ENCODE peak calls at places on chromosomes 7 and 10, in ten cellular contexts. One of them, this sample, is unnamed.

GRCh38 chr10:106513328-106513727 is 651.2 kb downstream of the SORCS1 start:
- DNase-seq in right atrium auricular region: no peak
- DNase-seq in brain microvascular endothelial cell: no peak
- DNase-seq in IMR-90: peak
- DNase-seq in HCT116: no peak
- DNase-seq in heart left ventricle: no peak
- DNase-seq in PC-9: no peak
- DNase-seq in WERI-Rb-1: no peak
- DNase-seq in RWPE1: peak
- DNase-seq in transverse colon: no peak
- DNase-seq in this sample: no peak

GRCh38 chr7:7810380-7810779 is 92.0 kb upstream of the RPA3 start:
- DNase-seq in IMR-90: no peak
- DNase-seq in transverse colon: no peak
- DNase-seq in HCT116: no peak
- DNase-seq in WERI-Rb-1: no peak
- DNase-seq in brain microvascular endothelial cell: no peak
- DNase-seq in heart left ventricle: no peak
- DNase-seq in PC-9: no peak
- DNase-seq in RWPE1: no peak
- DNase-seq in right atrium auricular region: no peak
- DNase-seq in this sample: no peak

GRCh38 chr7:1121476-1121875 is 33.6 kb downstream of the GPER1 start:
- DNase-seq in RWPE1: no peak
- DNase-seq in HCT116: no peak
- DNase-seq in PC-9: no peak
- DNase-seq in brain microvascular endothelial cell: no peak
- DNase-seq in IMR-90: no peak
- DNase-seq in heart left ventricle: no peak
- DNase-seq in WERI-Rb-1: no peak
- DNase-seq in transverse colon: no peak
- DNase-seq in right atrium auricular region: no peak
- DNase-seq in this sample: peak

GRCh38 chr10:101018118-101018599 is 12.8 kb downstream of the PDZD7 start:
- DNase-seq in HCT116: no peak
- DNase-seq in IMR-90: no peak
- DNase-seq in brain microvascular endothelial cell: peak
- DNase-seq in transverse colon: no peak
- DNase-seq in PC-9: no peak
- DNase-seq in heart left ventricle: no peak
- DNase-seq in WERI-Rb-1: no peak
- DNase-seq in right atrium auricular region: no peak
- DNase-seq in RWPE1: no peak
- DNase-seq in this sample: no peak

GRCh38 chr7:42074079-42074478 is 162.9 kb downstream of the GLI3 start:
- DNase-seq in HCT116: no peak
- DNase-seq in right atrium auricular region: no peak
- DNase-seq in transverse colon: no peak
- DNase-seq in RWPE1: no peak
- DNase-seq in PC-9: no peak
- DNase-seq in heart left ventricle: no peak
- DNase-seq in WERI-Rb-1: no peak
- DNase-seq in IMR-90: no peak
- DNase-seq in brain microvascular endothelial cell: no peak
- DNase-seq in this sample: no peak

GRCh38 chr7:2779086-2779485 is 65.0 kb downstream of the GNA12 start:
- DNase-seq in PC-9: no peak
- DNase-seq in heart left ventricle: no peak
- DNase-seq in transverse colon: no peak
- DNase-seq in RWPE1: no peak
- DNase-seq in right atrium auricular region: no peak
- DNase-seq in IMR-90: no peak
- DNase-seq in WERI-Rb-1: no peak
- DNase-seq in brain microvascular endothelial cell: peak
- DNase-seq in HCT116: no peak
- DNase-seq in this sample: no peak

GRCh38 chr7:377069-378040 is 87.4 kb downstream of the FOXL3 start:
- DNase-seq in heart left ventricle: peak
- DNase-seq in brain microvascular endothelial cell: no peak
- DNase-seq in RWPE1: no peak
- DNase-seq in PC-9: no peak
- DNase-seq in WERI-Rb-1: peak
- DNase-seq in IMR-90: no peak
- DNase-seq in HCT116: no peak
- DNase-seq in transverse colon: peak
- DNase-seq in right atrium auricular region: no peak
- DNase-seq in this sample: peak

GRCh38 chr7:143369678-143370651 is 7.5 kb upstream of the FAM131B start:
- DNase-seq in IMR-90: no peak
- DNase-seq in HCT116: no peak
- DNase-seq in transverse colon: peak
- DNase-seq in RWPE1: no peak
- DNase-seq in PC-9: no peak
- DNase-seq in heart left ventricle: no peak
- DNase-seq in right atrium auricular region: no peak
- DNase-seq in brain microvascular endothelial cell: no peak
- DNase-seq in WERI-Rb-1: no peak
- DNase-seq in this sample: no peak

GRCh38 chr10:112389147-112389822 is 15.4 kb downstream of the ACSL5 start:
- DNase-seq in PC-9: no peak
- DNase-seq in RWPE1: peak
- DNase-seq in IMR-90: peak
- DNase-seq in transverse colon: no peak
- DNase-seq in right atrium auricular region: peak
- DNase-seq in brain microvascular endothelial cell: peak
- DNase-seq in heart left ventricle: peak
- DNase-seq in WERI-Rb-1: no peak
- DNase-seq in HCT116: peak
- DNase-seq in this sample: no peak

GRCh38 chr10:17113346-17113745 is 16.3 kb downstream of the CUBN start:
- DNase-seq in right atrium auricular region: no peak
- DNase-seq in WERI-Rb-1: no peak
- DNase-seq in HCT116: no peak
- DNase-seq in heart left ventricle: no peak
- DNase-seq in PC-9: no peak
- DNase-seq in transverse colon: no peak
- DNase-seq in IMR-90: no peak
- DNase-seq in brain microvascular endothelial cell: no peak
- DNase-seq in RWPE1: peak
- DNase-seq in this sample: no peak

GRCh38 chr10:18179901-18180300 is 39.7 kb downstream of the CACNB2 start:
- DNase-seq in heart left ventricle: peak
- DNase-seq in brain microvascular endothelial cell: peak
- DNase-seq in HCT116: no peak
- DNase-seq in right atrium auricular region: no peak
- DNase-seq in PC-9: no peak
- DNase-seq in WERI-Rb-1: no peak
- DNase-seq in transverse colon: no peak
- DNase-seq in IMR-90: peak
- DNase-seq in RWPE1: no peak
- DNase-seq in this sample: no peak

GRCh38 chr10:94006591-94007550 is 13.1 kb downstream of the PLCE1 start:
- DNase-seq in right atrium auricular region: no peak
- DNase-seq in RWPE1: peak
- DNase-seq in HCT116: no peak
- DNase-seq in WERI-Rb-1: no peak
- DNase-seq in heart left ventricle: no peak
- DNase-seq in IMR-90: peak
- DNase-seq in PC-9: peak
- DNase-seq in transverse colon: peak
- DNase-seq in brain microvascular endothelial cell: peak
- DNase-seq in this sample: peak

GRCh38 chr10:31102421-31102820 is 70.8 kb upstream of the ZNF438 start:
- DNase-seq in HCT116: no peak
- DNase-seq in WERI-Rb-1: no peak
- DNase-seq in RWPE1: no peak
- DNase-seq in PC-9: no peak
- DNase-seq in brain microvascular endothelial cell: no peak
- DNase-seq in heart left ventricle: no peak
- DNase-seq in transverse colon: no peak
- DNase-seq in IMR-90: no peak
- DNase-seq in right atrium auricular region: no peak
- DNase-seq in this sample: no peak

GRCh38 chr7:71633571-71634008 is 501.6 kb downstream of the GALNT17 start:
- DNase-seq in WERI-Rb-1: no peak
- DNase-seq in brain microvascular endothelial cell: peak
- DNase-seq in PC-9: no peak
- DNase-seq in heart left ventricle: no peak
- DNase-seq in HCT116: no peak
- DNase-seq in IMR-90: peak
- DNase-seq in transverse colon: no peak
- DNase-seq in RWPE1: peak
- DNase-seq in right atrium auricular region: no peak
- DNase-seq in this sample: no peak

GRCh38 chr10:26440091-26440445 is 1.9 kb downstream of the APBB1IP start:
- DNase-seq in WERI-Rb-1: no peak
- DNase-seq in HCT116: no peak
- DNase-seq in IMR-90: no peak
- DNase-seq in heart left ventricle: no peak
- DNase-seq in transverse colon: no peak
- DNase-seq in right atrium auricular region: no peak
- DNase-seq in brain microvascular endothelial cell: no peak
- DNase-seq in RWPE1: no peak
- DNase-seq in PC-9: no peak
- DNase-seq in this sample: no peak

GRCh38 chr10:122222638-122223037 is 48.5 kb upstream of the BTBD16 start:
- DNase-seq in heart left ventricle: no peak
- DNase-seq in right atrium auricular region: no peak
- DNase-seq in brain microvascular endothelial cell: no peak
- DNase-seq in WERI-Rb-1: no peak
- DNase-seq in HCT116: no peak
- DNase-seq in PC-9: no peak
- DNase-seq in transverse colon: no peak
- DNase-seq in IMR-90: no peak
- DNase-seq in RWPE1: no peak
- DNase-seq in this sample: no peak
- TF ChIP-seq CTCF in heart left ventricle: no peak
- TF ChIP-seq CTCF in right atrium auricular region: no peak
- TF ChIP-seq CTCF in brain microvascular endothelial cell: no peak
- TF ChIP-seq CTCF in WERI-Rb-1: no peak
- TF ChIP-seq CTCF in HCT116: no peak
- TF ChIP-seq CTCF in PC-9: no peak
- TF ChIP-seq CTCF in transverse colon: no peak
- TF ChIP-seq CTCF in IMR-90: no peak
- TF ChIP-seq CTCF in RWPE1: no peak
- TF ChIP-seq CTCF in this sample: no peak

GRCh38 chr10:28823501-28824075 is 146.3 kb downstream of the BAMBI start:
- DNase-seq in RWPE1: no peak
- DNase-seq in brain microvascular endothelial cell: no peak
- DNase-seq in heart left ventricle: no peak
- DNase-seq in IMR-90: no peak
- DNase-seq in HCT116: no peak
- DNase-seq in WERI-Rb-1: no peak
- DNase-seq in PC-9: no peak
- DNase-seq in transverse colon: no peak
- DNase-seq in right atrium auricular region: no peak
- DNase-seq in this sample: no peak
- H3K27ac ChIP-seq in RWPE1: no peak
- H3K27ac ChIP-seq in brain microvascular endothelial cell: no peak
- H3K27ac ChIP-seq in heart left ventricle: no peak
- H3K27ac ChIP-seq in IMR-90: no peak
- H3K27ac ChIP-seq in HCT116: no peak
- H3K27ac ChIP-seq in WERI-Rb-1: no peak
- H3K27ac ChIP-seq in PC-9: no peak
- H3K27ac ChIP-seq in transverse colon: no peak
- H3K27ac ChIP-seq in right atrium auricular region: no peak
- H3K27ac ChIP-seq in this sample: no peak

GRCh38 chr7:108497082-108497725 is 28.7 kb downstream of the PNPLA8 start:
- DNase-seq in PC-9: peak
- DNase-seq in HCT116: peak
- DNase-seq in heart left ventricle: peak
- DNase-seq in IMR-90: peak
- DNase-seq in RWPE1: peak
- DNase-seq in WERI-Rb-1: peak
- DNase-seq in brain microvascular endothelial cell: peak
- DNase-seq in transverse colon: peak
- DNase-seq in right atrium auricular region: no peak
- DNase-seq in this sample: no peak
- TF ChIP-seq CTCF in PC-9: peak
- TF ChIP-seq CTCF in HCT116: peak
- TF ChIP-seq CTCF in heart left ventricle: peak
- TF ChIP-seq CTCF in IMR-90: peak
- TF ChIP-seq CTCF in RWPE1: peak
- TF ChIP-seq CTCF in WERI-Rb-1: peak
- TF ChIP-seq CTCF in brain microvascular endothelial cell: peak
- TF ChIP-seq CTCF in transverse colon: peak
- TF ChIP-seq CTCF in right atrium auricular region: peak
- TF ChIP-seq CTCF in this sample: peak

GRCh38 chr10:77152256-77152655 is 485.4 kb downstream of the KCNMA1 start:
- DNase-seq in heart left ventricle: no peak
- DNase-seq in IMR-90: no peak
- DNase-seq in HCT116: no peak
- DNase-seq in RWPE1: no peak
- DNase-seq in PC-9: no peak
- DNase-seq in transverse colon: no peak
- DNase-seq in WERI-Rb-1: no peak
- DNase-seq in brain microvascular endothelial cell: no peak
- DNase-seq in right atrium auricular region: no peak
- DNase-seq in this sample: no peak

GRCh38 chr10:77158666-77159065 is 478.9 kb downstream of the KCNMA1 start:
- DNase-seq in RWPE1: no peak
- DNase-seq in brain microvascular endothelial cell: no peak
- DNase-seq in HCT116: no peak
- DNase-seq in WERI-Rb-1: no peak
- DNase-seq in heart left ventricle: no peak
- DNase-seq in PC-9: no peak
- DNase-seq in right atrium auricular region: no peak
- DNase-seq in IMR-90: no peak
- DNase-seq in transverse colon: peak
- DNase-seq in this sample: no peak

GRCh38 chr10:77159538-77160110 is 478.0 kb downstream of the KCNMA1 start:
- DNase-seq in PC-9: no peak
- DNase-seq in transverse colon: no peak
- DNase-seq in IMR-90: peak
- DNase-seq in heart left ventricle: no peak
- DNase-seq in brain microvascular endothelial cell: no peak
- DNase-seq in WERI-Rb-1: no peak
- DNase-seq in right atrium auricular region: no peak
- DNase-seq in RWPE1: no peak
- DNase-seq in HCT116: no peak
- DNase-seq in this sample: no peak

GRCh38 chr10:77157248-77158019 is 480.2 kb downstream of the KCNMA1 start:
- DNase-seq in WERI-Rb-1: no peak
- DNase-seq in PC-9: no peak
- DNase-seq in heart left ventricle: no peak
- DNase-seq in RWPE1: no peak
- DNase-seq in brain microvascular endothelial cell: peak
- DNase-seq in HCT116: no peak
- DNase-seq in transverse colon: peak
- DNase-seq in IMR-90: no peak
- DNase-seq in right atrium auricular region: no peak
- DNase-seq in this sample: no peak

DNA sequence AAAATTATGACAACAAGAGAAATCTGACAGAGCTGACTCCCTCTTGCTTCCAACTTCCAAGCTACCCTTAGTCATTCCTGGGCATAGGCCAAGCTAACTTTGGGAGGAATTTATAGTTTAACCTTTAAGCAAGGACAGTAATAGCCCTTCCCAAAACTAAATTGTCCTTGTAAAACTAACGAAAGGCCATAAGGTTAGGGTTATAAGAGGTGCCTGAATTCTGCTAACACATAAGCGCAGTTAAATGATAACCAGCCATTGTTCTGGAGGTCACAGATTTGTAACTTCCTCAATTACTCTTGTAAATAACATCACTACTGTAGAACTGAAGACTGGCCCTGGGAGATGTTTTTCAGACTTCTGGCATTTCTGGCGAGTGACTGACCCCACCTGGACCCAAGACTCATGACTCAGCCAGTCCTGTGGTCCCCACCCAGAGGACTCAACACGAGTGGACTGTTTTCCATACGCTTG is 481.2 kb downstream of the KCNMA1 start:
- DNase-seq in WERI-Rb-1: no peak
- DNase-seq in heart left ventricle: no peak
- DNase-seq in right atrium auricular region: no peak
- DNase-seq in HCT116: no peak
- DNase-seq in brain microvascular endothelial cell: peak
- DNase-seq in RWPE1: no peak
- DNase-seq in PC-9: no peak
- DNase-seq in transverse colon: peak
- DNase-seq in IMR-90: peak
- DNase-seq in this sample: no peak
- H3K27ac ChIP-seq in WERI-Rb-1: no peak
- H3K27ac ChIP-seq in heart left ventricle: no peak
- H3K27ac ChIP-seq in right atrium auricular region: no peak
- H3K27ac ChIP-seq in HCT116: no peak
- H3K27ac ChIP-seq in brain microvascular endothelial cell: peak
- H3K27ac ChIP-seq in RWPE1: peak
- H3K27ac ChIP-seq in PC-9: no peak
- H3K27ac ChIP-seq in transverse colon: peak
- H3K27ac ChIP-seq in IMR-90: no peak
- H3K27ac ChIP-seq in this sample: no peak

This sample was measured in breast epithelium.